ENCODE peak calls at places on chromosomes 13 and 19, in four cellular contexts. One of them, this sample, is unnamed. For H3K4me1, the result is how much of the 10 kb centered on the place peaks cover.

GRCh38 chr13:48559638-48560320 is 26.9 kb upstream of the RCBTB2 start:
- DNase-seq in lung: no peak
- DNase-seq in CD8-positive, alpha-beta T cell: no peak
- DNase-seq in ascending aorta: no peak
- DNase-seq in this sample: no peak

GRCh38 chr19:47351545-47351944 is 2.4 kb downstream of the DHX34 start:
- DNase-seq in ascending aorta: no peak
- DNase-seq in lung: no peak
- DNase-seq in CD8-positive, alpha-beta T cell: no peak
- DNase-seq in this sample: no peak

GRCh38 chr13:26721251-26721939 is 39.2 kb downstream of the GPR12 start:
- DNase-seq in CD8-positive, alpha-beta T cell: no peak
- DNase-seq in ascending aorta: peak
- DNase-seq in lung: no peak
- DNase-seq in this sample: no peak

GRCh38 chr19:45972081-45972943 is 1.4 kb downstream of the NOVA2 start:
- DNase-seq in ascending aorta: no peak
- DNase-seq in CD8-positive, alpha-beta T cell: no peak
- DNase-seq in lung: no peak
- DNase-seq in this sample: no peak

GRCh38 chr19:37303591-37304171 is 67.2 kb upstream of the ZNF527 start:
- DNase-seq in lung: no peak
- DNase-seq in CD8-positive, alpha-beta T cell: no peak
- DNase-seq in ascending aorta: no peak
- DNase-seq in this sample: no peak

GRCh38 chr19:4094761-4095487 is 28.2 kb upstream of the ZBTB7A start:
- DNase-seq in ascending aorta: no peak
- DNase-seq in lung: no peak
- DNase-seq in CD8-positive, alpha-beta T cell: no peak
- DNase-seq in this sample: no peak

GRCh38 chr13:94389544-94390351 is 89.7 kb downstream of the DCT start:
- DNase-seq in ascending aorta: no peak
- DNase-seq in CD8-positive, alpha-beta T cell: no peak
- DNase-seq in lung: no peak
- DNase-seq in this sample: no peak

GRCh38 chr13:41458939-41459753 is 1.8 kb downstream of the RGCC start:
- DNase-seq in lung: peak
- DNase-seq in CD8-positive, alpha-beta T cell: no peak
- DNase-seq in ascending aorta: no peak
- DNase-seq in this sample: peak

GRCh38 chr19:6732803-6733337 is 4.5 kb downstream of the GPR108 start:
- DNase-seq in ascending aorta: no peak
- DNase-seq in lung: no peak
- DNase-seq in CD8-positive, alpha-beta T cell: no peak
- DNase-seq in this sample: no peak

GRCh38 chr19:29364224-29364726 is 151.3 kb upstream of the UQCRFS1 start:
- DNase-seq in CD8-positive, alpha-beta T cell: no peak
- DNase-seq in ascending aorta: no peak
- DNase-seq in lung: no peak
- DNase-seq in this sample: no peak

DNA sequence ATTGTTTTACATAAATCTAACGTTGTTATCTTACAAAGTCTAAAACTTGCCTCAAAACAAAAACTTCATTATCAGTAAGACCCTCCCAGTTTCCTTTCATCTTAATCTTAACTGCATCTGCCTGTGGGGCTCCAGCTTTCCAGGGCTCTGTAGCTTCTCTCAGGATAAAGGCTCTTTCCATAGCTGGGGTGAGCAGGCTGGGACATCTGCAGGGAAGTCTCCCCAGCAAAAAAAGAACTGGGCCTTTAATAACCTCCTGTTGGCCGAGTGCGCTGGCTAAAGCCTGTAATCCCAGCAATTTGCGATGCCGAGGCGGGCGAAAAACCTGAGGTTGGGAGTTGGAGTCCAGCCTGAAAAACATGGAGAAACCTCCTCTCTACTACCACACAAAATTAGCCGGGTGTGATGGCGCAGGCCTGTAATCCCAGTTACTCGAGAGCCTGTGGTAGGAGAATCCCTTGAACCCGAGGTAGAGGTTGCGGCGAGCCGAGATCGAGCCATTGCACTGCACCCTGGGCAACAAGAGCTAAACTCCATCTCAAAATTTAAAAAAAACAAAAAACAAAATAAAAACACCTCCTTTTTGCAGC is 142.9 kb downstream of the ZNF737 start:
- DNase-seq in ascending aorta: no peak
- DNase-seq in CD8-positive, alpha-beta T cell: no peak
- DNase-seq in lung: no peak
- DNase-seq in this sample: no peak
- TF ChIP-seq CTCF in ascending aorta: no peak
- TF ChIP-seq CTCF in CD8-positive, alpha-beta T cell: no peak
- TF ChIP-seq CTCF in lung: no peak
- TF ChIP-seq CTCF in this sample: no peak

GRCh38 chr19:14150770-14151661 is 14.6 kb upstream of the ASF1B start:
- DNase-seq in ascending aorta: no peak
- DNase-seq in lung: no peak
- DNase-seq in CD8-positive, alpha-beta T cell: no peak
- DNase-seq in this sample: no peak
- H3K27ac ChIP-seq in ascending aorta: peak
- H3K27ac ChIP-seq in lung: peak
- H3K27ac ChIP-seq in CD8-positive, alpha-beta T cell: no peak
- H3K27ac ChIP-seq in this sample: no peak

GRCh38 chr13:114126789-114127472 is 5.5 kb downstream of the RASA3 start:
- DNase-seq in CD8-positive, alpha-beta T cell: no peak
- DNase-seq in ascending aorta: no peak
- DNase-seq in lung: no peak
- DNase-seq in this sample: no peak
- H3K4me1 ChIP-seq in CD8-positive, alpha-beta T cell: half or more
- H3K4me1 ChIP-seq in ascending aorta: under half
- H3K4me1 ChIP-seq in lung: under half
- H3K4me1 ChIP-seq in this sample: half or more

GRCh38 chr13:101453784-101454201 is 1.3 kb downstream of the ITGBL1 start:
- DNase-seq in lung: peak
- DNase-seq in CD8-positive, alpha-beta T cell: no peak
- DNase-seq in ascending aorta: no peak
- DNase-seq in this sample: no peak
- TF ChIP-seq CTCF in lung: no peak
- TF ChIP-seq CTCF in CD8-positive, alpha-beta T cell: no peak
- TF ChIP-seq CTCF in ascending aorta: peak
- TF ChIP-seq CTCF in this sample: no peak

GRCh38 chr19:12485571-12485970 is 955 bp upstream of the ZNF709 start:
- DNase-seq in ascending aorta: no peak
- DNase-seq in lung: no peak
- DNase-seq in CD8-positive, alpha-beta T cell: no peak
- DNase-seq in this sample: no peak

GRCh38 chr19:12482505-12482886 is 2.1 kb downstream of the ZNF709 start:
- DNase-seq in CD8-positive, alpha-beta T cell: no peak
- DNase-seq in ascending aorta: no peak
- DNase-seq in lung: no peak
- DNase-seq in this sample: no peak

GRCh38 chr19:12484371-12485322 is at the start of gene ZNF709:
- DNase-seq in ascending aorta: peak
- DNase-seq in CD8-positive, alpha-beta T cell: peak
- DNase-seq in lung: peak
- DNase-seq in this sample: peak

GRCh38 chr19:12481781-12482504 is 2.7 kb downstream of the ZNF709 start:
- DNase-seq in lung: no peak
- DNase-seq in CD8-positive, alpha-beta T cell: no peak
- DNase-seq in ascending aorta: no peak
- DNase-seq in this sample: no peak

DNA sequence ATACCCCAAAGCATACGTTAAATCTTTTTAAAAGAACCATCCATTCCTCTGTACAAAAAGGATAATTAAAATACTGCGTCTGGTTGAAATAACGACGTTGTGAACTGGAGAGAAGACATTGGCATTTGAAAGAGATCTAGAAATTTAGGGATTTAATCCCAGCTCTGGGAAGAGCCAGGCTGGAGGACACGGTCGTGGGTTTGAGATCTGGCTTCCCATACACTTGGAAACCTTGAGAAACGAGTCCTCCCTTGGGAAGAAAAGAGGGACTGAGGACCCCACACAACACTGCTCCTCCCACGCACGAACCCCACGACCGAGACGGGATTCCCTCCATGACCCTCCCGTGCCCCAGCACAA is 625 bp downstream of the ZNF709 start:
- DNase-seq in lung: no peak
- DNase-seq in CD8-positive, alpha-beta T cell: no peak
- DNase-seq in ascending aorta: no peak
- DNase-seq in this sample: no peak
- H3K27ac ChIP-seq in lung: peak
- H3K27ac ChIP-seq in CD8-positive, alpha-beta T cell: peak
- H3K27ac ChIP-seq in ascending aorta: peak
- H3K27ac ChIP-seq in this sample: peak

GRCh38 chr19:43780706-43781525 is at the start of gene KCNN4:
- DNase-seq in CD8-positive, alpha-beta T cell: peak
- DNase-seq in ascending aorta: no peak
- DNase-seq in lung: no peak
- DNase-seq in this sample: no peak

GRCh38 chr19:43782311-43782660 is 1.5 kb upstream of the KCNN4 start:
- DNase-seq in CD8-positive, alpha-beta T cell: no peak
- DNase-seq in lung: no peak
- DNase-seq in ascending aorta: no peak
- DNase-seq in this sample: no peak

GRCh38 chr19:43782689-43783231 is 2.0 kb upstream of the KCNN4 start:
- DNase-seq in ascending aorta: no peak
- DNase-seq in CD8-positive, alpha-beta T cell: no peak
- DNase-seq in lung: no peak
- DNase-seq in this sample: no peak

GRCh38 chr19:43783636-43784035 is 2.9 kb upstream of the KCNN4 start:
- DNase-seq in CD8-positive, alpha-beta T cell: no peak
- DNase-seq in lung: no peak
- DNase-seq in ascending aorta: no peak
- DNase-seq in this sample: no peak

GRCh38 chr19:43781630-43782310 is 997 bp upstream of the KCNN4 start:
- DNase-seq in ascending aorta: no peak
- DNase-seq in CD8-positive, alpha-beta T cell: no peak
- DNase-seq in lung: no peak
- DNase-seq in this sample: no peak
- H3K4me1 ChIP-seq in ascending aorta: under half
- H3K4me1 ChIP-seq in CD8-positive, alpha-beta T cell: half or more
- H3K4me1 ChIP-seq in lung: under half
- H3K4me1 ChIP-seq in this sample: under half

GRCh38 chr19:42423462-42424344 is 3.5 kb downstream of the LIPE start:
- DNase-seq in CD8-positive, alpha-beta T cell: peak
- DNase-seq in lung: peak
- DNase-seq in ascending aorta: peak
- DNase-seq in this sample: peak

GRCh38 chr19:42426643-42427042 is 545 bp downstream of the LIPE start:
- DNase-seq in ascending aorta: no peak
- DNase-seq in CD8-positive, alpha-beta T cell: no peak
- DNase-seq in lung: no peak
- DNase-seq in this sample: no peak

GRCh38 chr19:42424345-42424707 is 2.9 kb downstream of the LIPE start:
- DNase-seq in CD8-positive, alpha-beta T cell: no peak
- DNase-seq in lung: no peak
- DNase-seq in ascending aorta: peak
- DNase-seq in this sample: no peak

GRCh38 chr19:42422576-42423461 is 4.4 kb downstream of the LIPE start:
- DNase-seq in lung: no peak
- DNase-seq in CD8-positive, alpha-beta T cell: peak
- DNase-seq in ascending aorta: peak
- DNase-seq in this sample: no peak

DNA sequence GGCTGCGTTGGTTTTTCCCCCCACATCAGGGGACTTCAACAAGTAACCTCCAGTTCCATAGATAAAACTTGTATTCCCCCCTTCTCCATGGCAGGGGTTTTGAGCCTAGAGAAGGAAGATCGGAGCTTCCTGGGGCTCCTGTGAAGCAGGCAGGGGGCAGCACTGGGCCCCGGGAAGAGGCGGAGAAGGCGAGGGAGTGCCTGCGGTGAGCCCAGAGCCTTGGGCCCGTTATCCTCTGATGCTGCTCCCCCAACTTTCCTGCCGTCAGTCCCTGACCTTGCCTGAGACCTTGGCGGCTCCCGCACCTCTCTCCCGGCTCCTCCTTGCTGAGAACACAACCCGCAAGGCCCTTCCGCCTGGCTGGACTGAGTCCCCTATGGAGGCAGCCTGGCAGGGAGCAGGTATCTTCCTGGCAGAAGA is 2.5 kb downstream of the LIPE start:
- DNase-seq in ascending aorta: peak
- DNase-seq in lung: no peak
- DNase-seq in CD8-positive, alpha-beta T cell: no peak
- DNase-seq in this sample: no peak
- TF ChIP-seq CTCF in ascending aorta: no peak
- TF ChIP-seq CTCF in lung: no peak
- TF ChIP-seq CTCF in CD8-positive, alpha-beta T cell: no peak
- TF ChIP-seq CTCF in this sample: no peak

GRCh38 chr19:12748489-12748888 is 3.1 kb upstream of the BEST2 start:
- DNase-seq in CD8-positive, alpha-beta T cell: no peak
- DNase-seq in ascending aorta: no peak
- DNase-seq in lung: no peak
- DNase-seq in this sample: no peak

GRCh38 chr19:12752056-12752781 is 628 bp downstream of the BEST2 start:
- DNase-seq in lung: no peak
- DNase-seq in CD8-positive, alpha-beta T cell: no peak
- DNase-seq in ascending aorta: no peak
- DNase-seq in this sample: no peak

GRCh38 chr19:12751635-12752034 is at the start of gene BEST2:
- DNase-seq in lung: no peak
- DNase-seq in ascending aorta: no peak
- DNase-seq in CD8-positive, alpha-beta T cell: no peak
- DNase-seq in this sample: no peak

GRCh38 chr19:12749938-12750521 is 1.6 kb upstream of the BEST2 start:
- DNase-seq in lung: no peak
- DNase-seq in CD8-positive, alpha-beta T cell: no peak
- DNase-seq in ascending aorta: no peak
- DNase-seq in this sample: peak

GRCh38 chr19:12750851-12751250 is 740 bp upstream of the BEST2 start:
- DNase-seq in ascending aorta: no peak
- DNase-seq in lung: no peak
- DNase-seq in CD8-positive, alpha-beta T cell: no peak
- DNase-seq in this sample: no peak
- H3K27ac ChIP-seq in ascending aorta: no peak
- H3K27ac ChIP-seq in lung: no peak
- H3K27ac ChIP-seq in CD8-positive, alpha-beta T cell: no peak
- H3K27ac ChIP-seq in this sample: no peak

GRCh38 chr19:38682872-38683392 is 35.5 kb downstream of the ACTN4 start:
- DNase-seq in CD8-positive, alpha-beta T cell: no peak
- DNase-seq in lung: no peak
- DNase-seq in ascending aorta: no peak
- DNase-seq in this sample: no peak
- H3K4me1 ChIP-seq in CD8-positive, alpha-beta T cell: under half
- H3K4me1 ChIP-seq in lung: half or more
- H3K4me1 ChIP-seq in ascending aorta: half or more
- H3K4me1 ChIP-seq in this sample: half or more

DNA sequence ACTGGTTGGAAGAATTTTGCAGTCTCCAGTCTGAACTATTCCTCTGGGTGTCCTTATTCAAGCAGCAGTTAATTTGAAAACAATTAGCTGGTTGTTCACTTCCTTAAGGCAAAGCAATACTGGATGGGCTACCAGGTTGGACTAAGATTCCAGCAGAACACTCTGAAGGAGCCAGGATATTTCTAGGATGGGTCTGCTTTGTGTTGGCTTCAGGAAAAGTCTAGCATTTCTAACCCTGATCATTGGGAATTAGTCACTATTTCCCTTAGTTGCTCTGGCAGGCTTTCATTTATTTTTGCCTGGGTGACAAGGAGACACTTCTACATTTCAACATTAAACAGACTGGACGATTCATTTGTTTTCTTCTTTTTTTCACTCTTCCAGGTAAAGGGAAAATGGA is 228.5 kb downstream of the ENOX1 start:
- DNase-seq in CD8-positive, alpha-beta T cell: no peak
- DNase-seq in lung: no peak
- DNase-seq in ascending aorta: no peak
- DNase-seq in this sample: no peak
- TF ChIP-seq CTCF in CD8-positive, alpha-beta T cell: no peak
- TF ChIP-seq CTCF in lung: no peak
- TF ChIP-seq CTCF in ascending aorta: no peak
- TF ChIP-seq CTCF in this sample: no peak

This sample was measured in gastrocnemius medialis.